ENCODE peak calls at places on chromosomes 16 and 17, in six cellular contexts. S, H, T, R, B and X are unnamed samples.

GRCh38 chr16:83714286-83714685 is 93.5 kb upstream of the HSBP1 start:
- DNase-seq in S (no peak), H (no peak), T (no peak), R (no peak), B (no peak), X (no peak)

GRCh38 chr17:52064791-52065211 is 93.7 kb downstream of the CA10 start:
- DNase-seq in S (peak; percentile 29), H (no peak), T (no peak), R (no peak), B (no peak), X (peak; percentile 50)

GRCh38 chr16:30697264-30698138 is 1.5 kb upstream of the SRCAP start:
- DNase-seq in S (no peak), H (no peak), T (no peak), R (no peak), B (peak; percentile 97), X (peak; percentile 99)

GRCh38 chr16:48499822-48500440 is 110.0 kb downstream of the N4BP1 start:
- DNase-seq in S (peak; percentile 84), H (no peak), T (peak; percentile 43), R (no peak), B (peak; percentile 33), X (peak; percentile 93)

GRCh38 chr17:6823011-6823442 is 8.5 kb downstream of the TEKT1 start:
- DNase-seq in S (no peak), H (no peak), T (no peak), R (no peak), B (peak; percentile 93), X (peak; percentile 84)

GRCh38 chr17:333626-334396 is 18.8 kb downstream of the RPH3AL start:
- DNase-seq in S (no peak), H (peak; percentile 81), T (peak; percentile 85), R (no peak), B (no peak), X (peak; percentile 98)

GRCh38 chr17:65987988-65988387 is 203.9 kb downstream of the CEP112 start:
- DNase-seq in S (no peak), H (no peak), T (no peak), R (no peak), B (peak; percentile 4), X (peak; percentile 11)

GRCh38 chr16:75267631-75268264 is 16.3 kb upstream of the BCAR1 start:
- DNase-seq in S (no peak), H (peak; percentile 82), T (no peak), R (peak; percentile 83), B (peak; percentile 95), X (peak; percentile 98)

GRCh38 chr17:49548506-49549310 is 27.0 kb upstream of the NXPH3 start:
- DNase-seq in S (no peak), H (peak; percentile 69), T (no peak), R (no peak), B (no peak), X (peak; percentile 95)

GRCh38 chr17:6070895-6071511 is 824 bp downstream of the WSCD1 start:
- DNase-seq in S (no peak), H (no peak), T (peak; percentile 73), R (no peak), B (no peak), X (peak; percentile 73)

GRCh38 chr17:7897773-7898172 is 9.2 kb downstream of the CHD3 start:
- DNase-seq in S (no peak), H (peak; percentile 43), T (no peak), R (no peak), B (peak; percentile 34), X (peak; percentile 94)

GRCh38 chr17:33500141-33500540 is 207.0 kb upstream of the ASIC2 start:
- DNase-seq in S (no peak), H (no peak), T (no peak), R (no peak), B (no peak), X (no peak)

GRCh38 chr17:44543213-44543904 is 13.9 kb upstream of the FZD2 start:
- DNase-seq in S (peak; percentile 86), H (no peak), T (no peak), R (no peak), B (peak; percentile 91), X (peak; percentile 90)

GRCh38 chr17:58377005-58377660 is 25.1 kb upstream of the SUPT4H1 start:
- DNase-seq in S (no peak), H (no peak), T (no peak), R (no peak), B (no peak), X (no peak)